ENCODE peak calls at places on chromosomes 16 and 17, in seven cellular contexts. One of them, this sample, is unnamed. For H3K4me1, the result is how much of the 10 kb centered on the place peaks cover.

GRCh38 chr16:85523602-85524364 is 89.3 kb upstream of the GSE1 start:
- DNase-seq in IMR-90: peak
- DNase-seq in neuronal stem cell: no peak
- DNase-seq in H9: peak
- DNase-seq in mesenchymal stem cell: peak
- DNase-seq in H1: no peak
- DNase-seq in trophoblast cell: peak
- DNase-seq in this sample: peak

GRCh38 chr16:24540575-24541240 is 1.3 kb downstream of the RBBP6 start:
- DNase-seq in IMR-90: peak
- DNase-seq in neuronal stem cell: no peak
- DNase-seq in H9: no peak
- DNase-seq in mesenchymal stem cell: peak
- DNase-seq in H1: no peak
- DNase-seq in trophoblast cell: peak
- DNase-seq in this sample: peak

GRCh38 chr17:47727704-47728036 is 5.4 kb upstream of the TBX21 start:
- DNase-seq in IMR-90: no peak
- DNase-seq in neuronal stem cell: no peak
- DNase-seq in H9: no peak
- DNase-seq in mesenchymal stem cell: no peak
- DNase-seq in H1: no peak
- DNase-seq in trophoblast cell: no peak
- DNase-seq in this sample: no peak

GRCh38 chr17:78273813-78274212 is 42.4 kb downstream of the TMEM235 start:
- DNase-seq in IMR-90: no peak
- DNase-seq in neuronal stem cell: no peak
- DNase-seq in H9: no peak
- DNase-seq in mesenchymal stem cell: no peak
- DNase-seq in H1: no peak
- DNase-seq in trophoblast cell: no peak
- DNase-seq in this sample: no peak

GRCh38 chr17:7438050-7438614 is 1.2 kb upstream of the FGF11 start:
- DNase-seq in IMR-90: no peak
- DNase-seq in neuronal stem cell: peak
- DNase-seq in H9: peak
- DNase-seq in mesenchymal stem cell: peak
- DNase-seq in H1: peak
- DNase-seq in trophoblast cell: no peak
- DNase-seq in this sample: peak

GRCh38 chr17:77926967-77927366 is 31.5 kb upstream of the TNRC6C start:
- DNase-seq in IMR-90: no peak
- DNase-seq in neuronal stem cell: no peak
- DNase-seq in H9: no peak
- DNase-seq in mesenchymal stem cell: no peak
- DNase-seq in H1: no peak
- DNase-seq in trophoblast cell: no peak
- DNase-seq in this sample: no peak

GRCh38 chr16:77579283-77579985 is 142.9 kb upstream of the NUDT7 start:
- DNase-seq in IMR-90: peak
- DNase-seq in neuronal stem cell: no peak
- DNase-seq in H9: no peak
- DNase-seq in mesenchymal stem cell: peak
- DNase-seq in H1: no peak
- DNase-seq in trophoblast cell: no peak
- DNase-seq in this sample: no peak

GRCh38 chr17:50087246-50087911 is 7.8 kb upstream of the PDK2 start:
- DNase-seq in IMR-90: peak
- DNase-seq in neuronal stem cell: peak
- DNase-seq in H9: peak
- DNase-seq in mesenchymal stem cell: peak
- DNase-seq in H1: peak
- DNase-seq in trophoblast cell: peak
- DNase-seq in this sample: peak

GRCh38 chr16:64892843-64893242 is 229.0 kb downstream of the CDH11 start:
- DNase-seq in IMR-90: peak
- DNase-seq in neuronal stem cell: no peak
- DNase-seq in H9: no peak
- DNase-seq in mesenchymal stem cell: peak
- DNase-seq in H1: no peak
- DNase-seq in trophoblast cell: no peak
- DNase-seq in this sample: no peak

GRCh38 chr17:75822119-75822799 is 21.9 kb downstream of the UNC13D start:
- DNase-seq in IMR-90: no peak
- DNase-seq in neuronal stem cell: no peak
- DNase-seq in H9: peak
- DNase-seq in mesenchymal stem cell: no peak
- DNase-seq in H1: no peak
- DNase-seq in trophoblast cell: no peak
- DNase-seq in this sample: no peak

GRCh38 chr16:80198265-80198994 is 342.4 kb upstream of the DYNLRB2 start:
- DNase-seq in IMR-90: peak
- DNase-seq in neuronal stem cell: no peak
- DNase-seq in H9: no peak
- DNase-seq in mesenchymal stem cell: no peak
- DNase-seq in H1: no peak
- DNase-seq in trophoblast cell: no peak
- DNase-seq in this sample: peak

GRCh38 chr16:22627043-22627442 is 116.4 kb downstream of the NPIPB5 start:
- DNase-seq in IMR-90: no peak
- DNase-seq in neuronal stem cell: no peak
- DNase-seq in H9: no peak
- DNase-seq in mesenchymal stem cell: no peak
- DNase-seq in H1: no peak
- DNase-seq in trophoblast cell: no peak
- DNase-seq in this sample: no peak

GRCh38 chr16:682493-683395 is 1.4 kb downstream of the JMJD8 start:
- DNase-seq in IMR-90: no peak
- DNase-seq in neuronal stem cell: no peak
- DNase-seq in H9: no peak
- DNase-seq in mesenchymal stem cell: no peak
- DNase-seq in H1: no peak
- DNase-seq in trophoblast cell: no peak
- DNase-seq in this sample: no peak

GRCh38 chr16:69476920-69477418 is 52.5 kb downstream of the CYB5B start:
- DNase-seq in IMR-90: peak
- DNase-seq in neuronal stem cell: no peak
- DNase-seq in H9: no peak
- DNase-seq in mesenchymal stem cell: peak
- DNase-seq in H1: no peak
- DNase-seq in trophoblast cell: peak
- DNase-seq in this sample: peak

GRCh38 chr16:15775209-15775608 is 81.6 kb downstream of the MYH11 start:
- DNase-seq in IMR-90: peak
- DNase-seq in neuronal stem cell: no peak
- DNase-seq in H9: no peak
- DNase-seq in mesenchymal stem cell: peak
- DNase-seq in H1: no peak
- DNase-seq in trophoblast cell: no peak
- DNase-seq in this sample: peak

GRCh38 chr17:47096343-47096742 is 92.8 kb downstream of the CDC27 start:
- DNase-seq in IMR-90: no peak
- DNase-seq in neuronal stem cell: no peak
- DNase-seq in H9: no peak
- DNase-seq in mesenchymal stem cell: no peak
- DNase-seq in H1: no peak
- DNase-seq in trophoblast cell: no peak
- DNase-seq in this sample: no peak

GRCh38 chr17:82361885-82362633 is 3.0 kb downstream of the TEX19 start:
- DNase-seq in IMR-90: no peak
- DNase-seq in neuronal stem cell: no peak
- DNase-seq in H9: no peak
- DNase-seq in mesenchymal stem cell: no peak
- DNase-seq in H1: no peak
- DNase-seq in trophoblast cell: no peak
- DNase-seq in this sample: no peak

GRCh38 chr17:82400830-82401229 is 17.3 kb upstream of the HEXD start:
- DNase-seq in IMR-90: no peak
- DNase-seq in neuronal stem cell: no peak
- DNase-seq in H9: no peak
- DNase-seq in mesenchymal stem cell: no peak
- DNase-seq in H1: no peak
- DNase-seq in trophoblast cell: no peak
- DNase-seq in this sample: no peak

GRCh38 chr17:65254166-65254565 is 117.0 kb downstream of the RGS9 start:
- DNase-seq in IMR-90: peak
- DNase-seq in neuronal stem cell: no peak
- DNase-seq in H9: no peak
- DNase-seq in mesenchymal stem cell: peak
- DNase-seq in H1: no peak
- DNase-seq in trophoblast cell: no peak
- DNase-seq in this sample: no peak

GRCh38 chr17:283911-284675 is 68.5 kb downstream of the RPH3AL start:
- DNase-seq in IMR-90: no peak
- DNase-seq in neuronal stem cell: no peak
- DNase-seq in H9: no peak
- DNase-seq in mesenchymal stem cell: no peak
- DNase-seq in H1: peak
- DNase-seq in trophoblast cell: no peak
- DNase-seq in this sample: no peak

GRCh38 chr16:82832861-82833260 is 206.1 kb downstream of the CDH13 start:
- DNase-seq in IMR-90: peak
- DNase-seq in neuronal stem cell: no peak
- DNase-seq in H9: no peak
- DNase-seq in mesenchymal stem cell: peak
- DNase-seq in H1: no peak
- DNase-seq in trophoblast cell: no peak
- DNase-seq in this sample: no peak

GRCh38 chr17:65998675-65999074 is 193.3 kb downstream of the CEP112 start:
- DNase-seq in IMR-90: no peak
- DNase-seq in neuronal stem cell: no peak
- DNase-seq in H9: no peak
- DNase-seq in mesenchymal stem cell: no peak
- DNase-seq in H1: no peak
- DNase-seq in trophoblast cell: no peak
- DNase-seq in this sample: no peak

DNA sequence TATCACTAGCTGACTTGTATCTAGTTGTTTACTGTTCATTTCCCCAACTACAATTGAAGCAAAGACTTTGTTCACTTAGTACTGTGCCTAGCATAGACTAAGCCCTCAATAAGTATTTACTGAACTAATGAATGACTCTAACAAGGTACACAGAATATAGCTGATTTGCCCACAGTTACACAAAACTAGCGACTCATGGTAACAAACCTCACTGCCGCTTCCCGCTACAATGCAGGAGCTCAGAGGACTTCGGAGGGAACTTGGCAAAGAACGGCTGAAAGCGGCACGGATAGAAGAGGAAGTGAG is 524 bp downstream of the EFTUD2 start:
- DNase-seq in IMR-90: no peak
- DNase-seq in neuronal stem cell: no peak
- DNase-seq in H9: no peak
- DNase-seq in mesenchymal stem cell: no peak
- DNase-seq in H1: no peak
- DNase-seq in trophoblast cell: no peak
- DNase-seq in this sample: no peak
- H2BK5ac ChIP-seq in IMR-90: peak
- H2BK5ac ChIP-seq in neuronal stem cell: peak
- H2BK5ac ChIP-seq in H9: peak
- H2BK5ac ChIP-seq in mesenchymal stem cell: no peak
- H2BK5ac ChIP-seq in H1: peak
- H2BK5ac ChIP-seq in trophoblast cell: no peak
- H2BK5ac ChIP-seq in this sample: no peak

GRCh38 chr16:66553223-66553622 is 847 bp downstream of the CKLF start:
- DNase-seq in IMR-90: no peak
- DNase-seq in neuronal stem cell: no peak
- DNase-seq in H9: no peak
- DNase-seq in mesenchymal stem cell: no peak
- DNase-seq in H1: no peak
- DNase-seq in trophoblast cell: no peak
- DNase-seq in this sample: no peak
- H3K4me1 ChIP-seq in IMR-90: under half
- H3K4me1 ChIP-seq in neuronal stem cell: under half
- H3K4me1 ChIP-seq in H9: under half
- H3K4me1 ChIP-seq in mesenchymal stem cell: under half
- H3K4me1 ChIP-seq in H1: under half
- H3K4me1 ChIP-seq in trophoblast cell: under half
- H3K4me1 ChIP-seq in this sample: under half

GRCh38 chr17:37838276-37838675 is 85.9 kb upstream of the TBC1D3K start:
- DNase-seq in IMR-90: no peak
- DNase-seq in neuronal stem cell: no peak
- DNase-seq in H9: no peak
- DNase-seq in mesenchymal stem cell: no peak
- DNase-seq in H1: no peak
- DNase-seq in trophoblast cell: no peak
- DNase-seq in this sample: no peak
- H2BK5ac ChIP-seq in IMR-90: no peak
- H2BK5ac ChIP-seq in neuronal stem cell: no peak
- H2BK5ac ChIP-seq in H9: no peak
- H2BK5ac ChIP-seq in mesenchymal stem cell: no peak
- H2BK5ac ChIP-seq in H1: no peak
- H2BK5ac ChIP-seq in trophoblast cell: no peak
- H2BK5ac ChIP-seq in this sample: no peak

DNA sequence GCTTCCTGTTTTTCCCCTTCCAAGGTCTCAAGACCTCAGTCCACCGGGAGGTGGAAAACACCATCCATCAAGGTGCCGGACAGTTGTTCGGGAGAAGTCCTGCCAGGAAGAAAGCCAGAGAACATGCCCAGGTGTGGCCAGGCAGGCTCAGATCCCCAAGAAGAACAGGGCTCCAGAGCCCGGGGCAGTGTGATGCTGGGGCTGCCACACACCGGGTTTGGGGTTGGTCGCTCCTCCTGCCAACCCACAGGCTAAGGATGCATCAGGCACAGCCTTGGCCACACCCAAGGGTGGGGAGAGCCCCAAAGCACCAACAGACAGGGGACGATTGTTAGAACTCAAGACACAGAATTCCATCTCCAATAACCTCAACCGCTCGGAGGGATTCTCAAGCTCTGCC is 19.7 kb downstream of the ZFHX3 start:
- DNase-seq in IMR-90: no peak
- DNase-seq in neuronal stem cell: no peak
- DNase-seq in H9: no peak
- DNase-seq in mesenchymal stem cell: no peak
- DNase-seq in H1: no peak
- DNase-seq in trophoblast cell: no peak
- DNase-seq in this sample: no peak
- H3K4me1 ChIP-seq in IMR-90: under half
- H3K4me1 ChIP-seq in neuronal stem cell: under half
- H3K4me1 ChIP-seq in H9: under half
- H3K4me1 ChIP-seq in mesenchymal stem cell: under half
- H3K4me1 ChIP-seq in H1: under half
- H3K4me1 ChIP-seq in trophoblast cell: half or more
- H3K4me1 ChIP-seq in this sample: under half